ENCODE peak calls at places on chromosomes 2 and 18, in five cellular contexts. One of them, this sample, is unnamed.

GRCh38 chr2:36659872-36660312 is 36.6 kb upstream of the VIT start:
- DNase-seq in mesothelial cell of epicardium: no peak
- DNase-seq in CD4-positive, alpha-beta T cell: no peak
- DNase-seq in OCI-LY7: no peak
- DNase-seq in NB4: no peak
- DNase-seq in this sample: no peak

GRCh38 chr18:69162649-69163048 is 238.0 kb upstream of the DOK6 start:
- DNase-seq in mesothelial cell of epicardium: no peak
- DNase-seq in CD4-positive, alpha-beta T cell: no peak
- DNase-seq in OCI-LY7: no peak
- DNase-seq in NB4: no peak
- DNase-seq in this sample: no peak

GRCh38 chr2:120226296-120226695 is 3.1 kb upstream of the TMEM185B start:
- DNase-seq in mesothelial cell of epicardium: no peak
- DNase-seq in CD4-positive, alpha-beta T cell: no peak
- DNase-seq in OCI-LY7: no peak
- DNase-seq in NB4: no peak
- DNase-seq in this sample: no peak

GRCh38 chr2:147133273-147133901 is 711.4 kb upstream of the ACVR2A start:
- DNase-seq in mesothelial cell of epicardium: no peak
- DNase-seq in CD4-positive, alpha-beta T cell: no peak
- DNase-seq in OCI-LY7: no peak
- DNase-seq in NB4: no peak
- DNase-seq in this sample: no peak

GRCh38 chr18:70289351-70290330 is 796 bp downstream of the SOCS6 start:
- DNase-seq in mesothelial cell of epicardium: peak; percentile 28
- DNase-seq in CD4-positive, alpha-beta T cell: no peak
- DNase-seq in OCI-LY7: no peak
- DNase-seq in NB4: peak; percentile 63
- DNase-seq in this sample: no peak

GRCh38 chr2:46196871-46197462 is 100.2 kb upstream of the EPAS1 start:
- DNase-seq in mesothelial cell of epicardium: no peak
- DNase-seq in CD4-positive, alpha-beta T cell: no peak
- DNase-seq in OCI-LY7: no peak
- DNase-seq in NB4: no peak
- DNase-seq in this sample: no peak

GRCh38 chr2:70766357-70767093 is 1.5 kb downstream of the ADD2 start:
- DNase-seq in mesothelial cell of epicardium: no peak
- DNase-seq in CD4-positive, alpha-beta T cell: no peak
- DNase-seq in OCI-LY7: no peak
- DNase-seq in NB4: no peak
- DNase-seq in this sample: no peak

GRCh38 chr2:111667542-111668273 is 216.3 kb downstream of the ANAPC1 start:
- DNase-seq in mesothelial cell of epicardium: no peak
- DNase-seq in CD4-positive, alpha-beta T cell: no peak
- DNase-seq in OCI-LY7: no peak
- DNase-seq in NB4: peak; percentile 67
- DNase-seq in this sample: peak; percentile 61

GRCh38 chr18:79935098-79935480 is 16.4 kb downstream of the SLC66A2 start:
- DNase-seq in mesothelial cell of epicardium: no peak
- DNase-seq in CD4-positive, alpha-beta T cell: no peak
- DNase-seq in OCI-LY7: no peak
- DNase-seq in NB4: no peak
- DNase-seq in this sample: no peak

GRCh38 chr2:171244466-171244969 is 83.8 kb upstream of the TLK1 start:
- DNase-seq in mesothelial cell of epicardium: no peak
- DNase-seq in CD4-positive, alpha-beta T cell: no peak
- DNase-seq in OCI-LY7: no peak
- DNase-seq in NB4: no peak
- DNase-seq in this sample: peak; percentile 22

GRCh38 chr2:216665240-216665639 is 30.1 kb downstream of the IGFBP5 start:
- DNase-seq in mesothelial cell of epicardium: no peak
- DNase-seq in CD4-positive, alpha-beta T cell: no peak
- DNase-seq in OCI-LY7: no peak
- DNase-seq in NB4: no peak
- DNase-seq in this sample: no peak

GRCh38 chr18:8480506-8481328 is 128.5 kb upstream of the RAB12 start:
- DNase-seq in mesothelial cell of epicardium: no peak
- DNase-seq in CD4-positive, alpha-beta T cell: no peak
- DNase-seq in OCI-LY7: peak; percentile 36
- DNase-seq in NB4: peak; percentile 50
- DNase-seq in this sample: peak; percentile 16

GRCh38 chr2:33077841-33078240 is 131.1 kb downstream of the LTBP1 start:
- DNase-seq in mesothelial cell of epicardium: no peak
- DNase-seq in CD4-positive, alpha-beta T cell: no peak
- DNase-seq in OCI-LY7: peak; percentile 89
- DNase-seq in NB4: peak; percentile 40
- DNase-seq in this sample: no peak

GRCh38 chr2:51410351-51410750 is 378.4 kb upstream of the NRXN1 start:
- DNase-seq in mesothelial cell of epicardium: no peak
- DNase-seq in CD4-positive, alpha-beta T cell: no peak
- DNase-seq in OCI-LY7: no peak
- DNase-seq in NB4: no peak
- DNase-seq in this sample: no peak

GRCh38 chr2:230746213-230746612 is 33.6 kb downstream of the CAB39 start:
- DNase-seq in mesothelial cell of epicardium: no peak
- DNase-seq in CD4-positive, alpha-beta T cell: no peak
- DNase-seq in OCI-LY7: no peak
- DNase-seq in NB4: no peak
- DNase-seq in this sample: no peak
- TF ChIP-seq CTCF in mesothelial cell of epicardium: no peak
- TF ChIP-seq CTCF in CD4-positive, alpha-beta T cell: no peak
- TF ChIP-seq CTCF in OCI-LY7: no peak
- TF ChIP-seq CTCF in NB4: no peak
- TF ChIP-seq CTCF in this sample: no peak

GRCh38 chr2:233820766-233821105 is 33.6 kb downstream of the HJURP start:
- DNase-seq in mesothelial cell of epicardium: no peak
- DNase-seq in CD4-positive, alpha-beta T cell: no peak
- DNase-seq in OCI-LY7: no peak
- DNase-seq in NB4: no peak
- DNase-seq in this sample: no peak
- TF ChIP-seq CTCF in mesothelial cell of epicardium: no peak
- TF ChIP-seq CTCF in CD4-positive, alpha-beta T cell: no peak
- TF ChIP-seq CTCF in OCI-LY7: no peak
- TF ChIP-seq CTCF in NB4: no peak
- TF ChIP-seq CTCF in this sample: no peak

DNA sequence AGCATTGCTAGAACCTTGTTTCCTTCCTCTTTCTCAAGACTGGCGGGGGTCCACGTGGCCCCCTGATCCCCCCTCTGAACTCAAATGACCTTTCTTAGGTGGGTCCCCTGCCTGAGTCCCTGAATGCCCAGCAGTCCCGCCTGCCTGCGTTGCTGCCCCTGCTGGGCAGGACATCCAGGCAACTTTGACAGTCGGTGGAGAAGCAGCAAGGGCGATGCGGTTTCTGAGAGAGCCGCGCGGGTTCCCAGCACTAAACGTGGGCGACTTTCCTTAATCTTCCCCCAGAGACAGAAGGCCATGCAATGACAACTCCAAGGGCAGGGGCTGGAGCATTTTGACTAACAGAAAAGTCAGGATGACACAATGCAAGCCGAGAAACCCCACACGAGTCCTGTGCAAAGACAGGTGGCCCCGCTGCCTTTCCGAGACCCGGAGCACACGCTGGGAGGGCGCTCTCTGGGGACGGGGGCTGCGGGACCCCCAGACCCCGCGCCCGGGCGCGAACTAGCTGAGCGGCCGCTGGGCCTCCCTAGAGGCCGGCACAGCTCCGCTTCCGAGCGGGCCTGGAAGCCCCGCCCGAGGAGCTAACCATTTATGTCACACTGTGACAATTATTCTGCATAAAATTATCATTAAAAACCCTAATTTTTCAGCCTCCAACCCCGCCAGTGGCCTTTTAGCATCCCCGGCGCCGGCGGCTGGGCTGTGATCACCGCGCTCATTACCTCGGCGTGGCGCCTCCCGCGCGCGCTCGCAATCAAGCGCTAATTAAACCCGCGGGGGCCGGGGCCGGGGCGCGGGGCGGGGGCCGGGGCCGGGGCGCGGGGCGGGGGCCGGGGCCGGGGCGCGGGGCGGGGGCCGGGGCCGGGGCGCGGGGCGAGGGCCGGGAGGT is 27.4 kb downstream of the ASB18 start:
- DNase-seq in mesothelial cell of epicardium: no peak
- DNase-seq in CD4-positive, alpha-beta T cell: no peak
- DNase-seq in OCI-LY7: no peak
- DNase-seq in NB4: no peak
- DNase-seq in this sample: no peak
- TF ChIP-seq CTCF in mesothelial cell of epicardium: no peak
- TF ChIP-seq CTCF in CD4-positive, alpha-beta T cell: no peak
- TF ChIP-seq CTCF in OCI-LY7: no peak
- TF ChIP-seq CTCF in NB4: no peak
- TF ChIP-seq CTCF in this sample: no peak

GRCh38 chr2:85887566-85888019 is 1.2 kb downstream of the ST3GAL5 start:
- DNase-seq in mesothelial cell of epicardium: no peak
- DNase-seq in CD4-positive, alpha-beta T cell: peak; percentile 34
- DNase-seq in OCI-LY7: peak; percentile 58
- DNase-seq in NB4: peak; percentile 64
- DNase-seq in this sample: no peak
- TF ChIP-seq CTCF in mesothelial cell of epicardium: no peak
- TF ChIP-seq CTCF in CD4-positive, alpha-beta T cell: no peak
- TF ChIP-seq CTCF in OCI-LY7: peak; percentile 43
- TF ChIP-seq CTCF in NB4: no peak
- TF ChIP-seq CTCF in this sample: peak; percentile 44

GRCh38 chr2:235762832-235763598 is 269.2 kb downstream of the AGAP1 start:
- DNase-seq in mesothelial cell of epicardium: no peak
- DNase-seq in CD4-positive, alpha-beta T cell: no peak
- DNase-seq in OCI-LY7: no peak
- DNase-seq in NB4: no peak
- DNase-seq in this sample: no peak
- TF ChIP-seq CTCF in mesothelial cell of epicardium: no peak
- TF ChIP-seq CTCF in CD4-positive, alpha-beta T cell: no peak
- TF ChIP-seq CTCF in OCI-LY7: peak; percentile 17
- TF ChIP-seq CTCF in NB4: no peak
- TF ChIP-seq CTCF in this sample: no peak

DNA sequence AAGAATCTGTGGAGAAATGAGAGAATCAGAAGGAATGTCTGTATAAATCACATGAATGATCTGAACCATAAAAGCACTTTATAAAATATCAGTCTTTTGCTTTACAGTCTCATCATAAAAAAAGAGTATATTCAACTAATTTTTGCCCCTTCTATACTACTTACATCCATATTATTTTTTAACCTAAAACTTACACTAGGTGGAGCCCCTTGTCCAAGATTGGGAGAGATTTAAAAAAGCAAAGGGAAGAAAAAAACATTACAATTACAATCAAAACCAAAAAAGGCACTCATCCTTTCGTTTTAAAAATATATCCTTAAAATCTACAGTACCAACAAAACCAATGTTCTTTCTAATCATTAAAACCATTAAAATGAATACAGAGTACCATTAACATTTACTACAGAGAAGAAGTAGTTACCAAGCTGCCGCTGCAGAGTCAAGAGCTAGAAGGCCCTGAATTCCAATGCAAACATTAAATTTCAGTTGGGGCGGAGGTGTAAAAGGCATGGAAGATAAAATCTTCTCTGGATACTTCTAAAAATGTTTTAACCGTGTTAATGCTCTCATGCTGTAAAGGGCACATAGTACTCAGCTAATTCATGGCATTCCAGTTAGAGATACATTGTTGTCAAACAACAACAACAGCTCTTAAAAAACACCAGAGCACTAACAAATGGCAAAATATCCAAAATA is 56.7 kb upstream of the EPB41L3 start:
- DNase-seq in mesothelial cell of epicardium: no peak
- DNase-seq in CD4-positive, alpha-beta T cell: no peak
- DNase-seq in OCI-LY7: peak; percentile 1
- DNase-seq in NB4: peak; percentile 16
- DNase-seq in this sample: no peak
- TF ChIP-seq CTCF in mesothelial cell of epicardium: peak; percentile 45
- TF ChIP-seq CTCF in CD4-positive, alpha-beta T cell: no peak
- TF ChIP-seq CTCF in OCI-LY7: peak; percentile 70
- TF ChIP-seq CTCF in NB4: no peak
- TF ChIP-seq CTCF in this sample: peak; percentile 43

GRCh38 chr18:13684546-13684945 is 41.8 kb downstream of the FAM210A start:
- DNase-seq in mesothelial cell of epicardium: no peak
- DNase-seq in CD4-positive, alpha-beta T cell: no peak
- DNase-seq in OCI-LY7: no peak
- DNase-seq in NB4: no peak
- DNase-seq in this sample: no peak

GRCh38 chr18:13681701-13682100 is 44.7 kb downstream of the FAM210A start:
- DNase-seq in mesothelial cell of epicardium: no peak
- DNase-seq in CD4-positive, alpha-beta T cell: no peak
- DNase-seq in OCI-LY7: no peak
- DNase-seq in NB4: no peak
- DNase-seq in this sample: no peak

GRCh38 chr18:13676499-13676898 is 49.9 kb downstream of the FAM210A start:
- DNase-seq in mesothelial cell of epicardium: no peak
- DNase-seq in CD4-positive, alpha-beta T cell: no peak
- DNase-seq in OCI-LY7: no peak
- DNase-seq in NB4: no peak
- DNase-seq in this sample: no peak

GRCh38 chr18:13680612-13681011 is 45.7 kb downstream of the FAM210A start:
- DNase-seq in mesothelial cell of epicardium: no peak
- DNase-seq in CD4-positive, alpha-beta T cell: no peak
- DNase-seq in OCI-LY7: no peak
- DNase-seq in NB4: no peak
- DNase-seq in this sample: no peak
- TF ChIP-seq CTCF in mesothelial cell of epicardium: peak; percentile 60
- TF ChIP-seq CTCF in CD4-positive, alpha-beta T cell: no peak
- TF ChIP-seq CTCF in OCI-LY7: peak; percentile 56
- TF ChIP-seq CTCF in NB4: peak; percentile 2
- TF ChIP-seq CTCF in this sample: no peak